ENCODE peak calls at places on chromosome 19, in seven cellular contexts. One of them, this sample, is unnamed.

GRCh38 chr19:15222738-15223648 is 9.3 kb downstream of the EPHX3 start:
- DNase-seq in body of pancreas: peak
- DNase-seq in amniotic epithelial cell: peak
- DNase-seq in NCI-H1048: peak
- DNase-seq in adrenal gland: peak
- DNase-seq in astrocyte of the spinal cord: peak
- DNase-seq in colonic mucosa: peak
- DNase-seq in this sample: peak

GRCh38 chr19:36041831-36042230 is 9.2 kb upstream of the CLIP3 start:
- DNase-seq in astrocyte of the spinal cord: peak
- DNase-seq in colonic mucosa: no peak
- DNase-seq in adrenal gland: no peak
- DNase-seq in body of pancreas: peak
- DNase-seq in NCI-H1048: no peak
- DNase-seq in amniotic epithelial cell: peak
- DNase-seq in this sample: no peak

GRCh38 chr19:31113250-31113685 is 236.0 kb downstream of the TSHZ3 start:
- DNase-seq in NCI-H1048: no peak
- DNase-seq in colonic mucosa: no peak
- DNase-seq in adrenal gland: no peak
- DNase-seq in astrocyte of the spinal cord: peak
- DNase-seq in body of pancreas: no peak
- DNase-seq in amniotic epithelial cell: peak
- DNase-seq in this sample: no peak

GRCh38 chr19:1918975-1919374 is 13.8 kb downstream of the ADAT3 start:
- DNase-seq in astrocyte of the spinal cord: no peak
- DNase-seq in colonic mucosa: no peak
- DNase-seq in NCI-H1048: no peak
- DNase-seq in amniotic epithelial cell: no peak
- DNase-seq in body of pancreas: no peak
- DNase-seq in adrenal gland: no peak
- DNase-seq in this sample: no peak

GRCh38 chr19:4052993-4053422 is 13.7 kb downstream of the ZBTB7A start:
- DNase-seq in body of pancreas: no peak
- DNase-seq in amniotic epithelial cell: no peak
- DNase-seq in colonic mucosa: peak
- DNase-seq in astrocyte of the spinal cord: no peak
- DNase-seq in adrenal gland: no peak
- DNase-seq in NCI-H1048: no peak
- DNase-seq in this sample: peak

GRCh38 chr19:17402982-17403855 is 2.2 kb downstream of the BST2 start:
- DNase-seq in amniotic epithelial cell: peak
- DNase-seq in colonic mucosa: no peak
- DNase-seq in NCI-H1048: no peak
- DNase-seq in astrocyte of the spinal cord: no peak
- DNase-seq in adrenal gland: peak
- DNase-seq in body of pancreas: no peak
- DNase-seq in this sample: peak

GRCh38 chr19:58279042-58279924 is 528 bp downstream of the ZNF8 start:
- DNase-seq in astrocyte of the spinal cord: peak
- DNase-seq in body of pancreas: peak
- DNase-seq in adrenal gland: peak
- DNase-seq in NCI-H1048: no peak
- DNase-seq in amniotic epithelial cell: peak
- DNase-seq in colonic mucosa: peak
- DNase-seq in this sample: peak

GRCh38 chr19:51796195-51796679 is 1.3 kb downstream of the FPR3 start:
- DNase-seq in astrocyte of the spinal cord: no peak
- DNase-seq in adrenal gland: no peak
- DNase-seq in body of pancreas: no peak
- DNase-seq in NCI-H1048: no peak
- DNase-seq in amniotic epithelial cell: no peak
- DNase-seq in colonic mucosa: no peak
- DNase-seq in this sample: no peak

This sample was measured in HT-29.